ENCODE peak calls at places on chromosomes 13 and 19, in six cellular contexts. M is cardiac fibroblast, R is AG09319, P is H9, A is colonic mucosa, D is fibroblast of villous mesenchyme. N is an unnamed sample.
A peak's percentile ranks its signal among the peaks of the same experiment; 100 is the strongest.

GRCh38 chr13:40319699-40320586 is 346.5 kb downstream of the FOXO1 start:
- DNase-seq in A (no peak), D (no peak), P (no peak), M (no peak), R (no peak), N (no peak)

GRCh38 chr19:47786566-47786965 is 8.1 kb downstream of the SELENOW start:
- DNase-seq in A (no peak), D (no peak), M (no peak), P (no peak), R (no peak), N (no peak)

GRCh38 chr19:43474986-43475705 is 9.7 kb upstream of the LYPD3 start:
- DNase-seq in A (peak; percentile 98), D (peak; percentile 95), R (peak; percentile 78), P (peak; percentile 95), M (peak; percentile 96), N (peak; percentile 81)

GRCh38 chr13:87524775-87525174 is 146.4 kb upstream of the SLITRK5 start:
- DNase-seq in A (no peak), R (no peak), P (no peak), D (no peak), M (no peak), N (no peak)

GRCh38 chr19:37803250-37803854 is 24.0 kb upstream of the ZNF573 start:
- DNase-seq in M (no peak), D (no peak), P (no peak), A (no peak), R (no peak), N (no peak)

GRCh38 chr13:106596287-106596937 is 28.5 kb upstream of the ARGLU1 start:
- DNase-seq in D (no peak), R (no peak), P (no peak), A (no peak), M (peak; percentile 31), N (no peak)

GRCh38 chr13:47168086-47168485 is 271.2 kb upstream of the HTR2A start:
- DNase-seq in R (no peak), P (no peak), M (peak; percentile 69), A (no peak), D (peak; percentile 80), N (peak; percentile 33)

GRCh38 chr19:47447470-47448359 is 24.0 kb downstream of the SLC8A2 start:
- DNase-seq in D (peak; percentile 17), A (peak; percentile 71), R (no peak), P (peak; percentile 99), M (peak; percentile 43), N (no peak)

GRCh38 chr13:83065136-83065535 is 817.1 kb downstream of the SLITRK1 start:
- DNase-seq in R (peak; percentile 49), A (no peak), P (no peak), M (peak; percentile 97), D (peak; percentile 13), N (peak; percentile 49)

GRCh38 chr13:46665630-46666482 is 112.9 kb downstream of the LRCH1 start:
- DNase-seq in D (peak; percentile 55), A (peak; percentile 44), M (no peak), P (no peak), R (no peak), N (no peak)

GRCh38 chr19:409515-410242 is 732 bp upstream of the C2CD4C start:
- DNase-seq in D (no peak), M (no peak), A (no peak), R (no peak), P (no peak), N (no peak)

GRCh38 chr13:33213797-33214196 is 71.8 kb downstream of the STARD13 start:
- DNase-seq in R (no peak), P (no peak), M (peak; percentile 42), D (peak; percentile 77), A (no peak), N (no peak)

GRCh38 chr13:61778531-61778930 is 362.9 kb upstream of the PCDH20 start:
- DNase-seq in M (no peak), D (no peak), R (no peak), P (peak; percentile 39), A (no peak), N (no peak)

GRCh38 chr19:4057913-4058695 is 8.6 kb downstream of the ZBTB7A start:
- DNase-seq in R (peak; percentile 78), P (peak; percentile 38), D (peak; percentile 93), A (peak; percentile 84), M (peak; percentile 92), N (peak; percentile 91)

GRCh38 chr19:47445937-47446402 is 25.7 kb downstream of the SLC8A2 start:
- DNase-seq in R (no peak), P (peak; percentile 75), M (peak; percentile 48), A (peak; percentile 27), D (peak; percentile 30), N (no peak)

GRCh38 chr13:79393564-79394249 is 12.3 kb downstream of the RBM26 start:
- DNase-seq in D (no peak), A (peak; percentile 33), M (no peak), P (no peak), R (no peak), N (no peak)

GRCh38 chr19:10514211-10515145 is 2.8 kb downstream of the S1PR5 start:
- DNase-seq in R (no peak), M (no peak), A (no peak), D (no peak), P (peak; percentile 78), N (no peak)
- TF ChIP-seq CTCF in R (no peak), M (no peak), A (no peak), D (no peak), P (no peak), N (peak; percentile 15)

DNA sequence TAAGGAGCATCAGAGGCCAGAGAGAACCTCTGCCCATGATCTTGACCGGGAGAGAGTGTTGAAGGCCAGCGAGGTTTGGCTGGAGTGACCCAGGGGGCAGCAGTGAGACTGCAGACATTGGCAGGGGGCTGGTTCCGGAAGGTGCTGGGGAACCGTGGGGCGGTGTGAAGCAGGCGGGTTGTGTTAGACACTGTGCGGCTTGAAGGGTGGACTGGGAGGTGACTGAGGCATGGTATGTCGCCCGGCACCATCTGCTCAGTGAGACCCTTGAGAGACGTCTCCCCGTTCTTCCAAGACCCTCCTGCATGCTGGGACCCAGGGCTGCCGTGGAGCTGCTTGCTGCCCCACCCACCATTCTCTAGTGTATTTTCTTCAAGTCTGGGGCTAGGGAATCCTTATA is 24.6 kb downstream of the CARM1 start:
- DNase-seq in P (peak; percentile 64), D (no peak), A (no peak), R (no peak), M (no peak), N (no peak)
- TF ChIP-seq CTCF in P (peak; percentile 56), D (peak; percentile 7), A (no peak), R (no peak), M (no peak), N (peak; percentile 35)

GRCh38 chr13:108086678-108087077 is 128.7 kb downstream of the LIG4 start:
- DNase-seq in A (no peak), R (no peak), P (peak; percentile 39), M (peak; percentile 13), D (peak; percentile 25), N (no peak)
- TF ChIP-seq CTCF in A (no peak), R (peak; percentile 2), P (peak; percentile 53), M (no peak), D (peak; percentile 35), N (no peak)

GRCh38 chr19:29596885-29597525 is 9.1 kb upstream of the POP4 start:
- DNase-seq in P (no peak), D (peak; percentile 19), A (no peak), R (no peak), M (peak; percentile 21), N (peak; percentile 24)
- TF ChIP-seq CTCF in P (peak; percentile 73), D (peak; percentile 25), A (no peak), R (no peak), M (peak; percentile 27), N (peak; percentile 64)